ENCODE peak calls at places on chromosomes 4 and X, in six cellular contexts. One of them, this sample, is unnamed. For H3K4me1, the result is how much of the 10 kb centered on the place peaks cover.

GRCh38 chr4:69717778-69718177 is 42.6 kb downstream of the SULT1B1 start:
- DNase-seq in K562: no peak
- DNase-seq in suprapubic skin: no peak
- DNase-seq in fibroblast of lung: no peak
- DNase-seq in esophagus squamous epithelium: no peak
- DNase-seq in left ventricle myocardium inferior: no peak
- DNase-seq in this sample: no peak

GRCh38 chr4:186307916-186308315 is 41.9 kb downstream of the F11 start:
- DNase-seq in K562: no peak
- DNase-seq in suprapubic skin: no peak
- DNase-seq in fibroblast of lung: peak
- DNase-seq in esophagus squamous epithelium: no peak
- DNase-seq in left ventricle myocardium inferior: no peak
- DNase-seq in this sample: no peak

GRCh38 chr4:161762796-161763195 is 401.0 kb downstream of the FSTL5 start:
- DNase-seq in K562: no peak
- DNase-seq in suprapubic skin: no peak
- DNase-seq in fibroblast of lung: peak
- DNase-seq in esophagus squamous epithelium: no peak
- DNase-seq in left ventricle myocardium inferior: no peak
- DNase-seq in this sample: peak

GRCh38 chrX:31851761-31852160 is 779.9 kb upstream of the FTHL17 start:
- DNase-seq in K562: no peak
- DNase-seq in suprapubic skin: no peak
- DNase-seq in fibroblast of lung: no peak
- DNase-seq in esophagus squamous epithelium: no peak
- DNase-seq in left ventricle myocardium inferior: no peak
- DNase-seq in this sample: no peak

GRCh38 chr4:123398151-123398802 is 1.7 kb downstream of the SPRY1 start:
- DNase-seq in K562: peak
- DNase-seq in suprapubic skin: peak
- DNase-seq in fibroblast of lung: peak
- DNase-seq in esophagus squamous epithelium: no peak
- DNase-seq in left ventricle myocardium inferior: peak
- DNase-seq in this sample: peak

GRCh38 chrX:120213438-120214265 is 37.0 kb upstream of the ZBTB33 start:
- DNase-seq in K562: peak
- DNase-seq in suprapubic skin: no peak
- DNase-seq in fibroblast of lung: peak
- DNase-seq in esophagus squamous epithelium: no peak
- DNase-seq in left ventricle myocardium inferior: no peak
- DNase-seq in this sample: peak

GRCh38 chrX:128698528-128698927 is 646.3 kb upstream of the ACTRT1 start:
- DNase-seq in K562: no peak
- DNase-seq in suprapubic skin: no peak
- DNase-seq in fibroblast of lung: no peak
- DNase-seq in esophagus squamous epithelium: no peak
- DNase-seq in left ventricle myocardium inferior: no peak
- DNase-seq in this sample: no peak

GRCh38 chrX:13937370-13938052 is 92.2 kb downstream of the GEMIN8 start:
- DNase-seq in K562: no peak
- DNase-seq in suprapubic skin: no peak
- DNase-seq in fibroblast of lung: peak
- DNase-seq in esophagus squamous epithelium: no peak
- DNase-seq in left ventricle myocardium inferior: no peak
- DNase-seq in this sample: no peak

GRCh38 chr4:114015444-114015899 is 36.0 kb upstream of the ARSJ start:
- DNase-seq in K562: no peak
- DNase-seq in suprapubic skin: no peak
- DNase-seq in fibroblast of lung: peak
- DNase-seq in esophagus squamous epithelium: no peak
- DNase-seq in left ventricle myocardium inferior: no peak
- DNase-seq in this sample: peak

GRCh38 chr4:108821056-108821925 is 58.4 kb upstream of the ETNPPL start:
- DNase-seq in K562: no peak
- DNase-seq in suprapubic skin: no peak
- DNase-seq in fibroblast of lung: no peak
- DNase-seq in esophagus squamous epithelium: no peak
- DNase-seq in left ventricle myocardium inferior: no peak
- DNase-seq in this sample: no peak

GRCh38 chr4:128803783-128804182 is 5.7 kb upstream of the JADE1 start:
- DNase-seq in K562: no peak
- DNase-seq in suprapubic skin: no peak
- DNase-seq in fibroblast of lung: no peak
- DNase-seq in esophagus squamous epithelium: no peak
- DNase-seq in left ventricle myocardium inferior: no peak
- DNase-seq in this sample: no peak

GRCh38 chrX:40147399-40148188 is 49.8 kb upstream of the BCOR start:
- DNase-seq in K562: no peak
- DNase-seq in suprapubic skin: no peak
- DNase-seq in fibroblast of lung: no peak
- DNase-seq in esophagus squamous epithelium: no peak
- DNase-seq in left ventricle myocardium inferior: no peak
- DNase-seq in this sample: no peak

GRCh38 chr4:41969666-41970065 is 11.9 kb upstream of the DCAF4L1 start:
- DNase-seq in K562: no peak
- DNase-seq in suprapubic skin: no peak
- DNase-seq in fibroblast of lung: no peak
- DNase-seq in esophagus squamous epithelium: no peak
- DNase-seq in left ventricle myocardium inferior: no peak
- DNase-seq in this sample: no peak

GRCh38 chr4:164876680-164877324 is at the start of gene APELA:
- DNase-seq in K562: no peak
- DNase-seq in suprapubic skin: no peak
- DNase-seq in fibroblast of lung: no peak
- DNase-seq in esophagus squamous epithelium: no peak
- DNase-seq in left ventricle myocardium inferior: no peak
- DNase-seq in this sample: peak

GRCh38 chrX:100895365-100896075 is 21.4 kb upstream of the NOX1 start:
- DNase-seq in K562: peak
- DNase-seq in suprapubic skin: no peak
- DNase-seq in fibroblast of lung: peak
- DNase-seq in esophagus squamous epithelium: no peak
- DNase-seq in left ventricle myocardium inferior: no peak
- DNase-seq in this sample: peak

GRCh38 chr4:87843936-87844335 is 11.2 kb downstream of the MEPE start:
- DNase-seq in K562: no peak
- DNase-seq in suprapubic skin: no peak
- DNase-seq in fibroblast of lung: peak
- DNase-seq in esophagus squamous epithelium: no peak
- DNase-seq in left ventricle myocardium inferior: no peak
- DNase-seq in this sample: peak

GRCh38 chr4:85084371-85085170 is 118.1 kb upstream of the WDFY3 start:
- DNase-seq in K562: peak
- DNase-seq in suprapubic skin: no peak
- DNase-seq in fibroblast of lung: peak
- DNase-seq in esophagus squamous epithelium: no peak
- DNase-seq in left ventricle myocardium inferior: no peak
- DNase-seq in this sample: peak

GRCh38 chr4:145545538-145546224 is 64.0 kb downstream of the SMAD1 start:
- DNase-seq in K562: no peak
- DNase-seq in suprapubic skin: no peak
- DNase-seq in fibroblast of lung: peak
- DNase-seq in esophagus squamous epithelium: no peak
- DNase-seq in left ventricle myocardium inferior: no peak
- DNase-seq in this sample: peak

GRCh38 chrX:11143931-11144678 is 33.0 kb downstream of the HCCS start:
- DNase-seq in K562: peak
- DNase-seq in suprapubic skin: no peak
- DNase-seq in fibroblast of lung: peak
- DNase-seq in esophagus squamous epithelium: no peak
- DNase-seq in left ventricle myocardium inferior: no peak
- DNase-seq in this sample: peak

GRCh38 chrX:13398073-13398823 is 78.4 kb upstream of the ATXN3L start:
- DNase-seq in K562: peak
- DNase-seq in suprapubic skin: peak
- DNase-seq in fibroblast of lung: peak
- DNase-seq in esophagus squamous epithelium: no peak
- DNase-seq in left ventricle myocardium inferior: no peak
- DNase-seq in this sample: peak

GRCh38 chrX:35665311-35665710 is 132.8 kb upstream of the MAGEB16 start:
- DNase-seq in K562: no peak
- DNase-seq in suprapubic skin: no peak
- DNase-seq in fibroblast of lung: no peak
- DNase-seq in esophagus squamous epithelium: no peak
- DNase-seq in left ventricle myocardium inferior: no peak
- DNase-seq in this sample: peak

DNA sequence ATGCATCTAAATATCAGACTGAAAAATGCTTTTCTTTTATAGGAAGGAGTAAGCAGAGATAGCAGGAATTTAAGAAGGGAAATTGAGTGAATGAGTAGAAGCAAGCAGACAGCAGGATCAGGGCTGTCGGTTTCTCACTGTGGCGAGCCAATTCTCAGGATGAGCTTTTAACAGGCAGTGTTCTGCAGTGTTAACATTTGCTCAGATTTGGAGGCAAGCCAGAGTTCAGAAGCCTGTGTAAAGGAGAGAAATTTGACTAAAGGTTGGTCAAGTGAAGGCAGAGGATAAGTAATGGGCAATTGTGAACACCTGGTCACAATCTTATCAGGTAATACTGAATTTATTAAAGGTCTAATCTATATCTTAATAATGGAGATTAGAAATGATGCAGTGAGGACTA is 133.3 kb upstream of the MAGEB16 start:
- DNase-seq in K562: no peak
- DNase-seq in suprapubic skin: no peak
- DNase-seq in fibroblast of lung: no peak
- DNase-seq in esophagus squamous epithelium: no peak
- DNase-seq in left ventricle myocardium inferior: no peak
- DNase-seq in this sample: no peak
- H3K4me1 ChIP-seq in K562: under half
- H3K4me1 ChIP-seq in suprapubic skin: under half
- H3K4me1 ChIP-seq in fibroblast of lung: under half
- H3K4me1 ChIP-seq in esophagus squamous epithelium: under half
- H3K4me1 ChIP-seq in left ventricle myocardium inferior: under half
- H3K4me1 ChIP-seq in this sample: under half

DNA sequence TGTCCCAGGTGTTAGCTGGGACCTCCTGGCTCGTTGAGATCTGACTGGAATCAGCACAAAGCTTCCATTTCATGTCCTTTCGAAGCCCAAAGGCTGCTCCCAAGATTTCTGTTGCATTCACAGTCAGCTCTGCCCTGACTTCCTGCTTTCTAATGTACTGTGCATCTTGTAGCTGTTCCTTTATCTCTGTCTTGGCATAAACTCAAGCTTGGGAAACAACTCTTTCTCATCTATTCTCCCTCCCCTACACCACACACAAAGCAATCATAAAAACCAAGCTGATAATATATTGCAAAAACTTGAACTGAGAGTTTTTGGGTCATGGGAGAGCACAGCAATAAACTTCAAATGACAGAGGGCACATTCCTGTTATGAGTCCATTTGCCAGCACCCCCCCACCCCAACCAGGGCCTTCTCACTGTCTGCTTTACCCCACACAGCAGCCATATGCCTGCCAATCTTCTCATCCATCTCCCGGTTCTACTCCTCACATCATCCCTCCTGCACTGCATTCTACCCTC is 76.3 kb downstream of the SYNPO2 start:
- DNase-seq in K562: no peak
- DNase-seq in suprapubic skin: no peak
- DNase-seq in fibroblast of lung: peak
- DNase-seq in esophagus squamous epithelium: no peak
- DNase-seq in left ventricle myocardium inferior: no peak
- DNase-seq in this sample: no peak
- H3K4me1 ChIP-seq in K562: under half
- H3K4me1 ChIP-seq in suprapubic skin: under half
- H3K4me1 ChIP-seq in fibroblast of lung: under half
- H3K4me1 ChIP-seq in esophagus squamous epithelium: half or more
- H3K4me1 ChIP-seq in left ventricle myocardium inferior: half or more
- H3K4me1 ChIP-seq in this sample: under half

GRCh38 chrX:23857935-23858334 is 49.8 kb downstream of the APOO start:
- DNase-seq in K562: no peak
- DNase-seq in suprapubic skin: no peak
- DNase-seq in fibroblast of lung: no peak
- DNase-seq in esophagus squamous epithelium: no peak
- DNase-seq in left ventricle myocardium inferior: no peak
- DNase-seq in this sample: no peak
- H3K4me1 ChIP-seq in K562: under half
- H3K4me1 ChIP-seq in suprapubic skin: under half
- H3K4me1 ChIP-seq in fibroblast of lung: under half
- H3K4me1 ChIP-seq in esophagus squamous epithelium: under half
- H3K4me1 ChIP-seq in left ventricle myocardium inferior: under half
- H3K4me1 ChIP-seq in this sample: under half

DNA sequence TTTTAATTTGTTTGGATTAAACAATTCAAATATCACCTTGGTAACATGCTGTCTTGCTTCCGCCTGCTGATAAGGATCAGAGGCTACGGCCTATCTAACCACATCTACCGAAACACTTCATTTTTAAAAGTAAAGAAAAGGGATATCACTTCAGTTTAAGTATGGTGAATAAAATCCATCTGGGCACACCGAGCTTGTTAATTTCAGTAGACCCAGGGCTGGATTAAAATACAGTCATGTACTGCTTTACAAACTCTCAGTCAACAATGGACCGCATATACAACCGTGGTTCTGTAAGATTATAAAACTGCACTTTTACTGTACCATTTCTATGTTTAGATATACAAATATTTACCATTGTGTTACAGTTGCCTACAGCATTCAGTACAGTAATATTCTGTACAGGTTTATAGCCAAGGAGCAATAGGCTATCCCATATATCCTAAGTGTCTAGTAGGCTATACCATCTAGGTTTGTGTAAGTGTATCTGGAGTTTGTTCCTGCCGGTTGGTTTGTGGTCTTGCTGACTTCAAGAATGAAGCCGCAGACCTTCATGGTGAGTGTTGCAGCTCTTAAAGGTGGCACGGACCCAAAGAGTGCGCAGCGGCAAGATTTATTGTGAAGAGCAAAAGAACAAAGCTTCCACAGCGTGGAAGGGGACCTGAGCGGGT is 40.0 kb downstream of the SEPTIN11 start:
- DNase-seq in K562: no peak
- DNase-seq in suprapubic skin: no peak
- DNase-seq in fibroblast of lung: no peak
- DNase-seq in esophagus squamous epithelium: no peak
- DNase-seq in left ventricle myocardium inferior: no peak
- DNase-seq in this sample: no peak
- H3K4me1 ChIP-seq in K562: under half
- H3K4me1 ChIP-seq in suprapubic skin: under half
- H3K4me1 ChIP-seq in fibroblast of lung: under half
- H3K4me1 ChIP-seq in esophagus squamous epithelium: under half
- H3K4me1 ChIP-seq in left ventricle myocardium inferior: half or more
- H3K4me1 ChIP-seq in this sample: under half

DNA sequence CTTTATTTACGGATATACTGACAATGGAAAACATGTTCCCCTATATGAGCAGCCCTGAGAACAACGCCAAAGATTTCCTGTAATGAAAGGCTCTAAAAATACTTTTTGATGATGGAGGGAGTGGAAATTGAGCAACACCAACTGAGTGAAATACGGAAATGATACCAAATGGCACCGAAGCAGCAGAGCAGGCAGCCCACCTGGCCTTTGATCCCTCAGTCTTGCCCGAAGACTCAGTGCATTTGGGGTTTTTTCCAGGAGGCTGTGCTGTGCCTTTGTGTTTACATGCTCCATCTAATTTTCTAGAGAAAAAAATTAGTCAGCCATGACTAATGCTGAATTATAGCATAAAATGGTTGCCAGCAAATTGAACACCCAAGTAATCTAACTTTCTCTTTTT is 169.9 kb upstream of the RBPJ start:
- DNase-seq in K562: no peak
- DNase-seq in suprapubic skin: no peak
- DNase-seq in fibroblast of lung: peak
- DNase-seq in esophagus squamous epithelium: no peak
- DNase-seq in left ventricle myocardium inferior: no peak
- DNase-seq in this sample: peak
- H3K4me1 ChIP-seq in K562: under half
- H3K4me1 ChIP-seq in suprapubic skin: under half
- H3K4me1 ChIP-seq in fibroblast of lung: under half
- H3K4me1 ChIP-seq in esophagus squamous epithelium: under half
- H3K4me1 ChIP-seq in left ventricle myocardium inferior: under half
- H3K4me1 ChIP-seq in this sample: under half

GRCh38 chr4:153474251-153474650 is 8.1 kb downstream of the TMEM131L start:
- DNase-seq in K562: no peak
- DNase-seq in suprapubic skin: no peak
- DNase-seq in fibroblast of lung: no peak
- DNase-seq in esophagus squamous epithelium: no peak
- DNase-seq in left ventricle myocardium inferior: no peak
- DNase-seq in this sample: no peak
- H3K4me1 ChIP-seq in K562: under half
- H3K4me1 ChIP-seq in suprapubic skin: under half
- H3K4me1 ChIP-seq in fibroblast of lung: under half
- H3K4me1 ChIP-seq in esophagus squamous epithelium: half or more
- H3K4me1 ChIP-seq in left ventricle myocardium inferior: under half
- H3K4me1 ChIP-seq in this sample: under half

This sample was measured in PC-3.